ENCODE peak calls at places on chromosomes 4 and X, in eight cellular contexts. C, L, U, Q, E, Z, D and P are unnamed samples.

GRCh38 chr4:153577053-153577452 is 107.0 kb upstream of the TLR2 start:
- DNase-seq in D (no peak), C (no peak), Z (no peak), E (no peak), L (no peak), U (no peak), Q (no peak), P (no peak)

GRCh38 chr4:16377887-16378286 is 151.6 kb upstream of the TAPT1 start:
- DNase-seq in Z (no peak), Q (no peak), L (no peak), D (no peak), C (no peak), U (no peak), E (no peak), P (no peak)

GRCh38 chrX:130702867-130703707 is 199.9 kb downstream of the ENOX2 start:
- DNase-seq in Q (no peak), Z (no peak), C (no peak), D (no peak), U (no peak), L (no peak), E (no peak), P (no peak)

GRCh38 chr4:83348074-83348473 is 13.4 kb upstream of the HPSE start:
- DNase-seq in Q (no peak), C (no peak), D (no peak), U (no peak), L (no peak), Z (no peak), E (no peak), P (no peak)

GRCh38 chrX:41045960-41046567 is 39.2 kb upstream of the USP9X start:
- DNase-seq in D (no peak), Z (no peak), U (no peak), Q (no peak), E (no peak), C (no peak), L (no peak), P (no peak)

GRCh38 chrX:68574240-68574639 is 73.2 kb upstream of the STARD8 start:
- DNase-seq in Q (no peak), L (no peak), E (no peak), C (no peak), D (no peak), Z (no peak), U (no peak), P (no peak)

GRCh38 chr4:18049446-18049845 is 27.9 kb upstream of the LCORL start:
- DNase-seq in Q (no peak), L (no peak), Z (no peak), U (no peak), D (no peak), E (no peak), C (no peak), P (no peak)

GRCh38 chr4:6957994-6958393 is 48.4 kb downstream of the TBC1D14 start:
- DNase-seq in Z (no peak), L (no peak), U (no peak), C (no peak), D (no peak), Q (no peak), E (no peak), P (no peak)

GRCh38 chr4:102825261-102826071 is 1.9 kb downstream of the UBE2D3 start:
- DNase-seq in Q (peak), D (no peak), U (no peak), Z (peak), L (peak), E (peak), C (no peak), P (no peak)

GRCh38 chrX:100649550-100650356 is 5.8 kb downstream of the SRPX2 start:
- DNase-seq in E (no peak), D (no peak), U (peak), C (peak), Q (peak), L (peak), Z (peak), P (no peak)

GRCh38 chr4:94941706-94942105 is 184.0 kb downstream of the BMPR1B start:
- DNase-seq in Q (no peak), U (no peak), C (no peak), D (no peak), L (no peak), E (no peak), Z (no peak), P (no peak)

GRCh38 chrX:11792461-11793421 is 34.7 kb downstream of the MSL3 start:
- DNase-seq in C (no peak), U (no peak), D (no peak), Q (no peak), L (no peak), E (no peak), Z (no peak), P (no peak)

GRCh38 chrX:114650351-114650750 is 66.5 kb downstream of the HTR2C start:
- DNase-seq in E (no peak), C (no peak), Z (no peak), L (no peak), Q (no peak), D (no peak), U (no peak), P (no peak)

GRCh38 chr4:106698621-106699195 is 330.1 kb upstream of the GIMD1 start:
- DNase-seq in Z (no peak), U (no peak), L (no peak), E (no peak), C (no peak), Q (no peak), D (no peak), P (no peak)

GRCh38 chrX:20500171-20500865 is 233.6 kb upstream of the RPS6KA3 start:
- DNase-seq in Q (no peak), D (no peak), C (no peak), Z (no peak), E (no peak), U (no peak), L (no peak), P (no peak)

GRCh38 chr4:40682298-40683101 is 52.8 kb upstream of the RBM47 start:
- DNase-seq in L (no peak), C (no peak), Z (no peak), Q (no peak), D (no peak), U (no peak), E (peak), P (no peak)

GRCh38 chr4:25970241-25970675 is 56.2 kb downstream of the SMIM20 start:
- DNase-seq in D (no peak), L (peak), Z (peak), E (no peak), U (peak), C (peak), Q (no peak), P (no peak)

GRCh38 chr4:8579526-8580320 is 469 bp upstream of the GPR78 start:
- DNase-seq in U (no peak), C (no peak), Q (no peak), Z (no peak), E (no peak), L (no peak), D (peak), P (no peak)

GRCh38 chr4:145130788-145131398 is 32.8 kb downstream of the ABCE1 start:
- DNase-seq in D (no peak), E (no peak), U (no peak), Q (no peak), L (no peak), Z (peak), C (no peak), P (no peak)

GRCh38 chr4:164381859-164382258 is 372.1 kb upstream of the SMIM31 start:
- DNase-seq in U (no peak), Z (no peak), E (no peak), C (no peak), Q (no peak), L (no peak), D (no peak), P (no peak)

GRCh38 chr4:164379694-164380093 is 374.2 kb upstream of the SMIM31 start:
- DNase-seq in L (no peak), Q (no peak), D (no peak), Z (no peak), U (no peak), C (no peak), E (no peak), P (no peak)

GRCh38 chr4:164384416-164384815 is 369.5 kb upstream of the SMIM31 start:
- DNase-seq in D (no peak), C (no peak), L (no peak), U (no peak), Q (no peak), E (no peak), Z (no peak), P (no peak)

DNA sequence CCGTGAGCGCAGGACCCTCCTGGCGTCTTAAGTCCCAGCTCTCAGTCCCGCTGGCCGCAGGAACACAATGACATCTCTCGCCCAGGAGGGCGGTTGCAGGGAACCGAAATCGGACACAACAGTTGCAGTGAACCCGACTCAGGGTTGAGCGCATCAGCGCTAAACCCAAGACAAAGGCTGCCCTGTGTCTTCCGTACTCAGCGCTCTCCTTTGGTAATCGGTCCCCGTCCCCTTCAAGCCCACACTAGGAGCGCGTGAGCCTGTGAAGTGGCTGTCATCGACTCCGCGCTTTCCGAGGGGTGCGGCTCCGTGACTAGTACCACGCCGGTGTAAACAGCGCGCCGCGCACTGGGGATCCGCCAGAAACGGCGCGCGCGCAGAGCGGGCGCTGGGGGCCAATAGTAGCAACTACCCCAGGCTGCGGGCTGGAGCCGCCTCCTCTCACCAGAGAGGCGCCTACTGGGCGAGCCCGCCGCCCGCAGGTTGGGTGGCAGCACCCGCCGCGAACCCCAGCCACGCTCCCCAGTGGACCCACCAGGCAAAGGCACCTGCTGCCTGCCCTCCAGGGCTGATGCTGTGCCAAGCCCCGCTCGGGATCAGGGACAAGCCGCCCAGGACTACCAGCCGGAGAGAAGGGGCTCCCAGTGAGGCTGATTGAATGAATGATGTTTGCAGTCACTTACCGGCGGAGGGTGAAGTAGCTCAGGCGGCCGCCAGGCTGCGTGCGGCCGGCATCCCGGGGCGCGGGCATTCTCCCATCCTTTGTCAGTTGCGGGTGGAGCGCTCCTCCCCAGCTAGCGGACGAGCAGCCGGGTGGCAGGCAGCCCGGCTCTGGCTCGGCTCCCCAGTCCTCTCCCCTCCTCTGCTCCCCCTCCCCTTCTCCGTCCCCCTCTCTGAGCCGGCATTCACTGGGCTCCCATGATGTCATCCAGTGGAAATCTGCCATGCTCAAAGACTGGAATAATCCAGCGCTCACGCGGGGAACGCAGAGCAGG is 370.4 kb upstream of the SMIM31 start:
- DNase-seq in Q (no peak), C (peak), U (no peak), L (peak), Z (peak), E (no peak), D (peak), P (peak)
- TF ChIP-seq CTCF in Q (no peak), C (no peak), U (no peak), L (peak), Z (peak), E (no peak), D (no peak), P (peak)

DNA sequence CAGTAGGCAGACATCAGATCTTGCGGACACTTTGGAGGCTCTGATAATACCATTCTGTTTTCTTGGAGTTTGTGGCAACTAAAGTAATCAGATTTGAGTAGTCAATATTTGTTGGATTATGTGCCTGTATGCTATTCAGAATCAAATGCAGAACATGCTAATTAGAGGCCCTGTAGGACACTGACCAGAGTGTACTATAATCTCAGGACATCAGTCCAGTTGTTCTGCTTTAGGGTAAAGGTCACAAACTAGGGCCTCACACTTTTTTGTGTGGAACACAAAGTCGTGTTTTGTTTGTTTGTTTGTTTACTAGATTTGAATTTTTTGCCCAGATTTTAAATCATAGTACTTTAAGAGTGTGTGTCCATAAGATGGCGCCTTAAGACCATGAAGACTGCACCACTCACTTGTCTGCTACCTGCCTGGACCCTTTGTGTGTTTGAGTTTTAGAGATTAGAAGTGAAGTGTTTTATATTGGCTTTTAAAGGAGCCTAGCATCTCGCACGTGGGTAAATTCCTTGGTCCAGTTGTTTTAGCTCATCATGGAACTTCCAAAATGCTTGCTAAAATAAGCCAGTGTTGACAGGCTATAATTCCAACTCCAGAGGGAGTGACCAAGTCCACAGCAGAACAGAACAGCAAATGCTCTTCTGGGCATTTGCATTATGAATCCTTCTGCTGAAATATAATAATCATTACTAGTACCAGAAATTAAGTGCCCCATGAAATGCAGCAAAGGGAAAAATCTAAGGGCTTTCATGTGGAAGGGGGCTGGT is 34.7 kb downstream of the IL13RA1 start:
- DNase-seq in Z (no peak), E (no peak), L (no peak), D (no peak), C (no peak), Q (no peak), U (no peak), P (no peak)
- TF ChIP-seq CTCF in Z (no peak), E (no peak), L (no peak), D (no peak), C (no peak), Q (no peak), U (no peak), P (peak)

DNA sequence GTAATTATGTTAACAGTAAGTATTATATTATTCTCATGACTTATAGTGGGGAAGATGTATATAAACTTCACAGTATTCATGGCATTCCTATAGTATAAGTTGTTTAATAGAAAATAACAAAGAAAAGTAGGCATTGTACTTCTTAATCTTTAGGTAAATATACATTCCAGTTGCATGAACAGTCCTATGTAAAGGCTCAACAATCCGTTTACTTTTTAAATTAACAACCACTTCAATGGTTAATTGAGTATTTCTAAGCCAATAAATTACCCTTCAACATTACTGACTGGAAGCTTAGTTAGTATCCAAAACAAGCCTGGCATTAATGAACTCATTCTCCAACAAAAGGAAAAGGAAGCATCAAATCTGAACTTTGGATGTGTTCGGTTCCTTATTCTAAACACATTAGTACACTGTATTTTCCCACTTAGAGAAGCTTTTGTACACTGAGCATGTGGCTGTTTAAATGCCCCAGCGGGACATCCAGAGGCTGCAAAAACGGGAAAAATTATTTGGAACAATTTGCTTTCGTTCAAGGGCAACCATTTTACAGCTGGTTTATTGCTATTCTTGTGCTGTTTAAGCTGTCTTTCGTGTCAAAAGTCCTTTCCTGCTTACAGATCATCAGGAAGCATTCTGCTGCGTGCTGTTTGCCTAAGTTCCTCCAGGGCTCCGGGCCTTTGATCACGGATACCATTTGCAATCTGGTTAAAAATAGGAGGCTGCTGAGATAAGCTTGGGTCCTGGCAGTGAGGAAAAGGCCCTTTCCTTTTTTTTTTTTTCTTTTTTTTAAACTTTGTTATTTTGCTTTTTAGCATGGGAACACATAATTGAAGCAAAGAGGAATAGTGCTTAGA is 460.3 kb downstream of the SPRY1 start:
- DNase-seq in Q (peak), D (no peak), L (peak), C (peak), E (no peak), U (no peak), Z (peak), P (no peak)
- TF ChIP-seq CTCF in Q (no peak), D (no peak), L (no peak), C (peak), E (no peak), U (no peak), Z (no peak), P (peak)

DNA sequence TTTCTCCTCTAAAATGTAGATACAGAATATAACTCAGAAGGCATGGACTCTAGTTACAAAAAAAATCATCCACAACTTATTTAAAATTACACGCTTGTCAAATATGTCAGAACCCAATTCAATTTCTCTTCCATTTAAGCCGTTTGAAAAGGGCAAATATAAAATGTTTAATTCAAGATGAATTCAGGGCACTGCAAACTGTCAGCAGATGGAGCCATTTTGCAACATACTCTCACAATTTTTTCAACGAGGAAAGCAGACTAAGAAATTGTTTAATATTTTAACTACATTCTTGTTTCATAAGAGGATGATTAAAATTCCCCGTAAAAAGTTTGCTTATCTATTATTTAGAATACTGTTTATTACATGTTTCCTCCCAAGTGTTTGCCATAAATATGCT is 321.3 kb upstream of the CPXCR1 start:
- DNase-seq in C (no peak), E (no peak), U (no peak), Z (no peak), L (no peak), D (no peak), Q (peak), P (no peak)
- TF ChIP-seq CTCF in C (peak), E (no peak), U (no peak), Z (no peak), L (no peak), D (no peak), Q (no peak), P (peak)

DNA sequence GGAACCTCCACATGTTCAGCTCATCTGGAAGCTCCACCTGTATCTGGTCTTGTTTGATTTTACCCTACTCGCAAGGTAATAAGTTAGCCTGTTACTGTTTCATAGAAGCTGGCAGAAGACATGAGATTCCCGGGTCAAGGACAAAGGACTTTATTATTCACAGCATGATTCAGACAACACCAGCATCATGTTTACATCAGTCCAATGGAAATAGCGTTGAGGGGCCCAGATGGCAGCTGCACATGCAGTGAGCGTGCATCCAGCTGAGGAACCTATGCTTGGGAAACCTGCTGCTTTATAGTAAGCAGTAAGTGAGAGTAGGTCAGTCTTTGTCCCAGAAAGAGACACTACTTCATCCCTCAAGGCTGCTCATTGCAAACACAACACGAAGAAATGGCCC is 19.8 kb downstream of the TSPAN5 start:
- DNase-seq in C (no peak), Z (no peak), E (no peak), D (no peak), L (no peak), Q (no peak), U (no peak), P (no peak)
- TF ChIP-seq CTCF in C (no peak), Z (no peak), E (no peak), D (no peak), L (no peak), Q (no peak), U (no peak), P (no peak)

GRCh38 chr4:163251204-163251603 is 81.2 kb downstream of the NPY1R start:
- DNase-seq in L (no peak), C (no peak), D (no peak), E (no peak), U (no peak), Z (no peak), Q (peak), P (no peak)
- TF ChIP-seq CTCF in L (no peak), C (no peak), D (no peak), E (no peak), U (no peak), Z (no peak), Q (no peak), P (peak)

GRCh38 chr4:24370421-24370820 is 213.9 kb downstream of the DHX15 start:
- DNase-seq in Z (no peak), E (no peak), L (no peak), U (no peak), D (no peak), Q (no peak), C (no peak), P (no peak)
- TF ChIP-seq CTCF in Z (no peak), E (no peak), L (no peak), U (no peak), D (no peak), Q (no peak), C (no peak), P (no peak)

GRCh38 chrX:44903107-44903506 is 30.1 kb downstream of the KDM6A start:
- DNase-seq in D (no peak), Q (no peak), E (no peak), C (no peak), L (no peak), Z (peak), U (no peak), P (no peak)

GRCh38 chrX:44903842-44904530 is 31.0 kb downstream of the KDM6A start:
- DNase-seq in U (no peak), Q (no peak), L (no peak), C (no peak), Z (no peak), D (no peak), E (no peak), P (no peak)

GRCh38 chrX:44906542-44906941 is 33.6 kb downstream of the KDM6A start:
- DNase-seq in Z (no peak), D (no peak), Q (no peak), U (no peak), C (no peak), L (no peak), E (no peak), P (no peak)

GRCh38 chrX:44906041-44906440 is 33.1 kb downstream of the KDM6A start:
- DNase-seq in D (no peak), E (no peak), U (no peak), Z (no peak), Q (no peak), C (no peak), L (no peak), P (no peak)

GRCh38 chrX:44904542-44905115 is 31.6 kb downstream of the KDM6A start:
- DNase-seq in L (no peak), D (no peak), Q (no peak), Z (no peak), E (no peak), U (no peak), C (no peak), P (no peak)
- TF ChIP-seq CTCF in L (no peak), D (no peak), Q (no peak), Z (peak), E (no peak), U (no peak), C (no peak), P (no peak)